ENCODE peak calls at places on chromosomes 6 and 20, in nine cellular contexts. B, Z, W, T, Q, M, K, C and P are unnamed samples.

GRCh38 chr20:47097691-47098622 is 203.3 kb downstream of the EYA2 start:
- DNase-seq in B (no peak), Z (no peak), W (no peak), T (no peak), Q (no peak), M (no peak), K (no peak), C (no peak), P (no peak)

GRCh38 chr6:62652692-62653328 is 366.8 kb upstream of the KHDRBS2 start:
- DNase-seq in B (peak), Z (no peak), W (no peak), T (no peak), Q (no peak), M (peak), K (no peak), C (no peak), P (no peak)

GRCh38 chr20:48626226-48626937 is 201.4 kb downstream of the PREX1 start:
- DNase-seq in B (no peak), Z (no peak), W (peak), T (no peak), Q (no peak), M (peak), K (no peak), C (no peak), P (no peak)

GRCh38 chr20:61927826-61928541 is 137.7 kb downstream of the TAF4 start:
- DNase-seq in B (no peak), Z (no peak), W (no peak), T (no peak), Q (no peak), M (no peak), K (no peak), C (no peak), P (no peak)

GRCh38 chr20:46558511-46558959 is 8.1 kb upstream of the OCSTAMP start:
- DNase-seq in B (peak), Z (no peak), W (peak), T (peak), Q (peak), M (peak), K (no peak), C (no peak), P (peak)

GRCh38 chr6:132813173-132813856 is 1.1 kb upstream of the RPS12 start:
- DNase-seq in B (peak), Z (no peak), W (peak), T (peak), Q (peak), M (peak), K (peak), C (peak), P (peak)

GRCh38 chr6:21922086-21922485 is 328.5 kb downstream of the SOX4 start:
- DNase-seq in B (peak), Z (no peak), W (peak), T (peak), Q (no peak), M (no peak), K (no peak), C (no peak), P (no peak)

GRCh38 chr6:52371656-52372151 is 9.8 kb downstream of the PAQR8 start:
- DNase-seq in B (no peak), Z (no peak), W (no peak), T (no peak), Q (no peak), M (peak), K (no peak), C (no peak), P (no peak)

GRCh38 chr6:52731719-52732118 is 31.6 kb downstream of the GSTA2 start:
- DNase-seq in B (no peak), Z (peak), W (no peak), T (no peak), Q (no peak), M (no peak), K (no peak), C (no peak), P (no peak)